ENCODE peak calls at places on chromosome 10, in five cellular contexts. P is GM12865, M is GM23338, O is fibroblast of pulmonary artery, U is astrocyte of the spinal cord. S is an unnamed sample.

GRCh38 chr10:44651834-44652233 is 259.3 kb upstream of the TMEM72 start:
- DNase-seq in P (no peak), M (no peak), O (peak), U (no peak), S (no peak)

GRCh38 chr10:80204801-80205477 is 398 bp downstream of the ANXA11 start:
- DNase-seq in P (peak), M (peak), O (no peak), U (peak), S (no peak)

GRCh38 chr10:92839191-92840085 is 8.9 kb upstream of the EXOC6 start:
- DNase-seq in P (peak), M (peak), O (peak), U (peak), S (peak)

GRCh38 chr10:89352802-89353201 is 25.0 kb downstream of the IFIT3 start:
- DNase-seq in P (no peak), M (no peak), O (no peak), U (no peak), S (peak)

GRCh38 chr10:88507380-88507779 is 75.7 kb downstream of the RNLS start:
- DNase-seq in P (no peak), M (no peak), O (no peak), U (no peak), S (no peak)

GRCh38 chr10:86325158-86325557 is 41.4 kb downstream of the GRID1 start:
- DNase-seq in P (no peak), M (peak), O (no peak), U (no peak), S (no peak)

GRCh38 chr10:119480667-119481066 is 61.9 kb downstream of the RGS10 start:
- DNase-seq in P (no peak), M (no peak), O (peak), U (no peak), S (no peak)

GRCh38 chr10:6543431-6544005 is 36.6 kb downstream of the PRKCQ start:
- DNase-seq in P (peak), M (no peak), O (no peak), U (no peak), S (no peak)

GRCh38 chr10:113765910-113766309 is 14.4 kb downstream of the PLEKHS1 start:
- DNase-seq in P (no peak), M (no peak), O (no peak), U (no peak), S (no peak)

GRCh38 chr10:27643296-27643695 is 102.3 kb downstream of the MKX start:
- DNase-seq in P (no peak), M (no peak), O (no peak), U (no peak), S (no peak)

GRCh38 chr10:129605266-129605985 is 138.4 kb downstream of the MGMT start:
- DNase-seq in P (peak), M (no peak), O (no peak), U (no peak), S (peak)

GRCh38 chr10:119860866-119861601 is 11.6 kb downstream of the MCMBP start:
- DNase-seq in P (peak), M (no peak), O (no peak), U (no peak), S (no peak)

GRCh38 chr10:10911471-10911921 is 106.2 kb upstream of the CELF2 start:
- DNase-seq in P (no peak), M (peak), O (peak), U (peak), S (peak)

GRCh38 chr10:97388152-97388551 is 13.0 kb downstream of the RRP12 start:
- DNase-seq in P (no peak), M (no peak), O (no peak), U (no peak), S (no peak)

GRCh38 chr10:103231047-103231551 is 14.6 kb upstream of the RPEL1 start:
- DNase-seq in P (no peak), M (peak), O (peak), U (peak), S (peak)

GRCh38 chr10:84296071-84296981 is 32.1 kb upstream of the CCSER2 start:
- DNase-seq in P (no peak), M (peak), O (peak), U (peak), S (peak)

GRCh38 chr10:58555930-58556311 is 43.2 kb downstream of the BICC1 start:
- DNase-seq in P (no peak), M (no peak), O (no peak), U (no peak), S (no peak)

GRCh38 chr10:69481280-69481679 is 30.0 kb downstream of the TSPAN15 start:
- DNase-seq in P (peak), M (no peak), O (no peak), U (no peak), S (no peak)

GRCh38 chr10:102657451-102657850 is 13.2 kb downstream of the TRIM8 start:
- DNase-seq in P (no peak), M (no peak), O (no peak), U (no peak), S (no peak)

GRCh38 chr10:52280051-52280450 is 34.0 kb upstream of the DKK1 start:
- DNase-seq in P (no peak), M (no peak), O (peak), U (no peak), S (peak)

GRCh38 chr10:110620108-110620719 is 23.9 kb upstream of the RBM20 start:
- DNase-seq in P (no peak), M (no peak), O (no peak), U (no peak), S (no peak)

GRCh38 chr10:33487014-33487776 is 152.7 kb upstream of the NRP1 start:
- DNase-seq in P (peak), M (no peak), O (peak), U (peak), S (peak)

GRCh38 chr10:108204528-108205313 is 1040.2 kb upstream of the SORCS1 start:
- DNase-seq in P (peak), M (peak), O (peak), U (peak), S (peak)

GRCh38 chr10:14185501-14186045 is 145.2 kb downstream of the FRMD4A start:
- DNase-seq in P (peak), M (peak), O (peak), U (peak), S (peak)

GRCh38 chr10:117175901-117176534 is 21.3 kb upstream of the KCNK18 start:
- DNase-seq in P (peak), M (peak), O (peak), U (peak), S (peak)

GRCh38 chr10:77939561-77940001 is 13.0 kb upstream of the DLG5 start:
- DNase-seq in P (no peak), M (no peak), O (peak), U (peak), S (peak)

GRCh38 chr10:42951486-42952251 is 125.2 kb upstream of the RET start:
- DNase-seq in P (no peak), M (peak), O (peak), U (no peak), S (no peak)

GRCh38 chr10:63491558-63492316 is 26.0 kb upstream of the JMJD1C start:
- DNase-seq in P (no peak), M (peak), O (peak), U (peak), S (peak)

GRCh38 chr10:100970076-100970913 is 991 bp downstream of the SEMA4G start:
- DNase-seq in P (no peak), M (peak), O (no peak), U (no peak), S (no peak)

GRCh38 chr10:131027256-131027655 is 284.3 kb downstream of the TCERG1L start:
- DNase-seq in P (no peak), M (no peak), O (no peak), U (no peak), S (no peak)

GRCh38 chr10:986137-986825 is 2.0 kb upstream of the GTPBP4 start:
- DNase-seq in P (no peak), M (no peak), O (peak), U (peak), S (peak)

GRCh38 chr10:59284111-59284975 is 78.0 kb downstream of the FAM13C start:
- DNase-seq in P (no peak), M (no peak), O (no peak), U (no peak), S (no peak)

GRCh38 chr10:58239561-58240169 is 28.0 kb downstream of the IPMK start:
- DNase-seq in P (no peak), M (peak), O (peak), U (peak), S (peak)

GRCh38 chr10:3654496-3654895 is 130.5 kb downstream of the KLF6 start:
- DNase-seq in P (no peak), M (no peak), O (peak), U (no peak), S (no peak)

GRCh38 chr10:43557214-43557613 is 17.2 kb downstream of the ZNF239 start:
- DNase-seq in P (no peak), M (no peak), O (no peak), U (no peak), S (no peak)

GRCh38 chr10:127063762-127064161 is 132.6 kb downstream of the INSYN2A start:
- DNase-seq in P (no peak), M (no peak), O (no peak), U (no peak), S (no peak)

GRCh38 chr10:132921818-132922807 is 20.3 kb downstream of the CFAP46 start:
- DNase-seq in P (no peak), M (no peak), O (no peak), U (no peak), S (no peak)

GRCh38 chr10:88115968-88116367 is 252.5 kb downstream of the PTEN start:
- DNase-seq in P (peak), M (no peak), O (no peak), U (peak), S (no peak)

GRCh38 chr10:78175444-78175843 is 141.8 kb downstream of the RPS24 start:
- DNase-seq in P (no peak), M (no peak), O (peak), U (no peak), S (no peak)

GRCh38 chr10:91201213-91201996 is 19.1 kb upstream of the PCGF5 start:
- DNase-seq in P (peak), M (no peak), O (no peak), U (peak), S (peak)

GRCh38 chr10:91196268-91197043 is 24.0 kb upstream of the PCGF5 start:
- DNase-seq in P (no peak), M (no peak), O (no peak), U (no peak), S (no peak)

GRCh38 chr10:91197044-91197651 is 23.3 kb upstream of the PCGF5 start:
- DNase-seq in P (no peak), M (no peak), O (peak), U (peak), S (peak)

GRCh38 chr10:91200314-91201212 is 19.9 kb upstream of the PCGF5 start:
- DNase-seq in P (peak), M (no peak), O (no peak), U (no peak), S (no peak)

GRCh38 chr10:91198781-91199180 is 21.7 kb upstream of the PCGF5 start:
- DNase-seq in P (peak), M (no peak), O (peak), U (peak), S (peak)
- H3K4me3 ChIP-seq in P (peak), M (no peak), O (peak), U (no peak), S (no peak)

DNA sequence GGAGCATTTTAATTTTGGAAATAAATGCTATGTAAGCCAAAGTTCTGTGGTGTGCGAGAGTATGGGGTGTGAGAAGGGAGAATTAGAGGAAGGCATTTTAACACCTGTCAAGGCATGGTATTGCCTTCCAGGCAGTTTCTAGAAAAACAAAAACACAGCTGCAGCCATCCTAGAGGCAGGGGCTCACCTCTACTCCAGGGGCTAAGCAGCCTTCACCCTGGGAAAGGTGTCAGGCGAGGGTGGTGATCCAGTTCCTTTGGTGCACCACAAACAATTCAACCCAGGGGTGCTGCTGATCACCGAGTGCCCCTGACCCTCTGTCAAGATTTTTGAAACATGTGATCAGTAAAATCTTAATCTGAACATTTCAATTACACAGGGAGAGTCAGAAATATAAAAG is 59.2 kb upstream of the GPR26 start:
- DNase-seq in P (no peak), M (no peak), O (no peak), U (no peak), S (no peak)
- H3K4me3 ChIP-seq in P (no peak), M (peak), O (no peak), U (no peak), S (no peak)

GRCh38 chr10:115092258-115092554 is 959 bp upstream of the ATRNL1 start:
- DNase-seq in P (no peak), M (no peak), O (peak), U (no peak), S (peak)
- H3K4me3 ChIP-seq in P (peak), M (peak), O (peak), U (peak), S (peak)

GRCh38 chr10:46017733-46018132 is 12.7 kb downstream of the NCOA4 start:
- DNase-seq in P (no peak), M (no peak), O (no peak), U (no peak), S (no peak)

GRCh38 chr10:46014683-46015405 is 15.6 kb downstream of the NCOA4 start:
- DNase-seq in P (no peak), M (no peak), O (no peak), U (peak), S (peak)

GRCh38 chr10:46016190-46016589 is 14.2 kb downstream of the NCOA4 start:
- DNase-seq in P (no peak), M (no peak), O (no peak), U (no peak), S (no peak)

GRCh38 chr10:46016811-46017210 is 13.6 kb downstream of the NCOA4 start:
- DNase-seq in P (no peak), M (no peak), O (no peak), U (no peak), S (no peak)

GRCh38 chr10:46014215-46014614 is 16.2 kb downstream of the NCOA4 start:
- DNase-seq in P (no peak), M (no peak), O (no peak), U (no peak), S (no peak)
- H3K4me3 ChIP-seq in P (no peak), M (no peak), O (no peak), U (no peak), S (no peak)

DNA sequence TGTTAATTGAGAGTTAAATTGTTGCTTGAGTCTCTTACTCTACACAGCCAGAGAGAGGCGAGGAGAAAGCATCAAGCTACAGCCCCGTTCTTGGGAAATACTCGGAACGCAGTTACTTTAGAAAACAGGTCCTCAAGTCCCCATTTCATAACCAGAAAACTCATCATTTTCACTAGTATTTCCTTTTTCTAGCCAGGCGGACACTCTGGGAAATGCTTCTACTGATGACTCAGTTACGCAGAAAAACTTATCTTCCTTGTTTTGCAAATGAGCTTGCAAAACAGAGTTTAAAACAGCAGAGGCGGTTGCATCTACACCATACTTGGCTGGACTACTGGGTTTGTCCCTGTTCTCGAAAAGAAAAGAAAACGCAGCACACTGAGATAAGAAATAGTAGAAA is 111.4 kb upstream of the FGFR2 start:
- DNase-seq in P (no peak), M (no peak), O (peak), U (peak), S (peak)
- H3K4me3 ChIP-seq in P (no peak), M (no peak), O (no peak), U (no peak), S (no peak)

GRCh38 chr10:73935895-73936294 is 25.0 kb downstream of the PLAU start:
- DNase-seq in P (no peak), M (no peak), O (no peak), U (no peak), S (no peak)

GRCh38 chr10:73937333-73938020 is 26.5 kb downstream of the PLAU start:
- DNase-seq in P (no peak), M (no peak), O (peak), U (no peak), S (no peak)

GRCh38 chr10:73944356-73945100 is 33.6 kb downstream of the PLAU start:
- DNase-seq in P (no peak), M (no peak), O (no peak), U (no peak), S (no peak)

GRCh38 chr10:73941300-73941699 is 30.4 kb downstream of the PLAU start:
- DNase-seq in P (no peak), M (no peak), O (no peak), U (peak), S (no peak)

DNA sequence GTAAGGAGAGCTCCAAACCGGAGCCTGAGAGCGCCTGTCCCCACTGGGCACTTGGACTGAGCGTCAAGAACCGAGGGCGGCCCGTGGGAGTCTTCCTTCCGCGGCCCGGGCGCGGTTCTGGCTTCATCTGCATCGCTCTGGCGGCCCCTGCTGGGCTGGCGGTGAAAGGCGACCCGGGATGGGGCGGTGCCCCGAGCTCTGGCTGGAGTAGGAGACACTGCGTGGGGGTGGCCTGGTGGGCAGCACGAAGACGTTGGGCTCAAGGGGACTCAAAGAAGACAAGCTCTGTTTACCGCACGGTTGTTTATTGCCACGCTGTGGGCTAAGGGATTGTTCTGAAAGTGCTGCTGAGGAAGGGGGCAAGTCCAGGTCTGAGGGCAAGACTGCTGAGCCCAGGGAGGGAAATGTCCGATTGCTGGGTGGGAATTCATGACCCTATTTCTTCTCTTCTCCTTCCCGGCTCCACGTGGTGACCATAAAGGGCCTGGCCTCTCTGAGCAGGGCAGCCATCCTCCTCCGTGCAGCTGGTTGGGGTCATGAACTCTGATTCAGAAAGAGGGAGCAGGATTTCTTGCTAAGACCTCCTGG is 29.8 kb downstream of the PLAU start:
- DNase-seq in P (peak), M (peak), O (peak), U (peak), S (peak)
- H3K4me3 ChIP-seq in P (no peak), M (peak), O (no peak), U (no peak), S (peak)

GRCh38 chr10:128152741-128153583 is 26.7 kb upstream of the MKI67 start:
- DNase-seq in P (no peak), M (peak), O (no peak), U (no peak), S (no peak)

GRCh38 chr10:128150045-128150493 is 23.8 kb upstream of the MKI67 start:
- DNase-seq in P (peak), M (peak), O (peak), U (peak), S (peak)

GRCh38 chr10:128149267-128149666 is 23.0 kb upstream of the MKI67 start:
- DNase-seq in P (no peak), M (no peak), O (no peak), U (no peak), S (no peak)

GRCh38 chr10:128151031-128151430 is 24.8 kb upstream of the MKI67 start:
- DNase-seq in P (no peak), M (peak), O (no peak), U (no peak), S (no peak)

DNA sequence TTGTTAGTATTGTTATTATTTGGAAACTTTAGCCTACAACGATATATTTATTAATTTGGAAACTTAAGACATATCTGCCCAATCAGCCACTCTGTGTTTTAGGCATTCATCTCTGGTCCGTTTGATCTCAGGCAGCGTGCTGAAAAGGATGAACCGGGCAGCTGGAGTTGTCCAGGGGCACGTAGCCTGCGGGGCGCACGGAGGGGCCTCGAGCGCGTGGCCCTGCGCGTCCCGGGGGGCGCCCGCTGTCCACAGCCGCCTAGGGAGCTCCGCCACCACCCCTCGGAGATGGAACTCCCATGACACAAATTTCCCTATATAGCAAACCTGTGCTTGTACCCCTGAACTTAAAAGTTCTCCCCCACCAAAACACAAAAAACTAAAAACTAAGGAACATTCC is 24.3 kb upstream of the MKI67 start:
- DNase-seq in P (no peak), M (peak), O (no peak), U (no peak), S (no peak)
- H3K4me3 ChIP-seq in P (peak), M (peak), O (peak), U (peak), S (peak)